ENCODE peak calls at places on chromosomes 3 and 15, in eight cellular contexts. One of them, this sample, is unnamed.

GRCh38 chr3:156509209-156510174 is 45.4 kb downstream of the SSR3 start:
- DNase-seq in GM12865: peak
- DNase-seq in hippocampal formation: peak
- DNase-seq in head of caudate nucleus: no peak
- DNase-seq in fibroblast of the conjunctiva: peak
- DNase-seq in dorsolateral prefrontal cortex: no peak
- DNase-seq in D341Med: peak
- DNase-seq in activated naive CD4-positive, alpha-beta T cell treated with Interleukin-2 at 50 U/mL for 16 hours: no peak
- DNase-seq in this sample: peak

GRCh38 chr15:74994236-74994635 is 1.1 kb upstream of the SCAMP5 start:
- DNase-seq in GM12865: no peak
- DNase-seq in hippocampal formation: peak
- DNase-seq in head of caudate nucleus: no peak
- DNase-seq in fibroblast of the conjunctiva: no peak
- DNase-seq in dorsolateral prefrontal cortex: peak
- DNase-seq in D341Med: no peak
- DNase-seq in activated naive CD4-positive, alpha-beta T cell treated with Interleukin-2 at 50 U/mL for 16 hours: no peak
- DNase-seq in this sample: no peak

GRCh38 chr15:40323953-40324937 is 753 bp downstream of the INAFM2 start:
- DNase-seq in GM12865: peak
- DNase-seq in hippocampal formation: no peak
- DNase-seq in head of caudate nucleus: peak
- DNase-seq in fibroblast of the conjunctiva: no peak
- DNase-seq in dorsolateral prefrontal cortex: no peak
- DNase-seq in D341Med: peak
- DNase-seq in activated naive CD4-positive, alpha-beta T cell treated with Interleukin-2 at 50 U/mL for 16 hours: peak
- DNase-seq in this sample: no peak

GRCh38 chr3:10740954-10741353 is 75.1 kb upstream of the SLC6A11 start:
- DNase-seq in GM12865: no peak
- DNase-seq in hippocampal formation: no peak
- DNase-seq in head of caudate nucleus: no peak
- DNase-seq in fibroblast of the conjunctiva: no peak
- DNase-seq in dorsolateral prefrontal cortex: no peak
- DNase-seq in D341Med: no peak
- DNase-seq in activated naive CD4-positive, alpha-beta T cell treated with Interleukin-2 at 50 U/mL for 16 hours: no peak
- DNase-seq in this sample: no peak

GRCh38 chr15:78976691-78977090 is 31.8 kb upstream of the CTSH start:
- DNase-seq in GM12865: peak
- DNase-seq in hippocampal formation: no peak
- DNase-seq in head of caudate nucleus: no peak
- DNase-seq in fibroblast of the conjunctiva: no peak
- DNase-seq in dorsolateral prefrontal cortex: no peak
- DNase-seq in D341Med: no peak
- DNase-seq in activated naive CD4-positive, alpha-beta T cell treated with Interleukin-2 at 50 U/mL for 16 hours: no peak
- DNase-seq in this sample: no peak

GRCh38 chr3:52890735-52891134 is 6.6 kb downstream of the STIMATE start:
- DNase-seq in GM12865: no peak
- DNase-seq in hippocampal formation: no peak
- DNase-seq in head of caudate nucleus: no peak
- DNase-seq in fibroblast of the conjunctiva: no peak
- DNase-seq in dorsolateral prefrontal cortex: no peak
- DNase-seq in D341Med: no peak
- DNase-seq in activated naive CD4-positive, alpha-beta T cell treated with Interleukin-2 at 50 U/mL for 16 hours: peak
- DNase-seq in this sample: no peak

GRCh38 chr3:141231923-141232861 is 567 bp downstream of the PXYLP1 start:
- DNase-seq in GM12865: peak
- DNase-seq in hippocampal formation: no peak
- DNase-seq in head of caudate nucleus: peak
- DNase-seq in fibroblast of the conjunctiva: no peak
- DNase-seq in dorsolateral prefrontal cortex: no peak
- DNase-seq in D341Med: peak
- DNase-seq in activated naive CD4-positive, alpha-beta T cell treated with Interleukin-2 at 50 U/mL for 16 hours: peak
- DNase-seq in this sample: no peak

GRCh38 chr3:89955141-89955540 is 847.7 kb downstream of the EPHA3 start:
- DNase-seq in GM12865: no peak
- DNase-seq in hippocampal formation: no peak
- DNase-seq in head of caudate nucleus: no peak
- DNase-seq in fibroblast of the conjunctiva: no peak
- DNase-seq in dorsolateral prefrontal cortex: no peak
- DNase-seq in D341Med: no peak
- DNase-seq in activated naive CD4-positive, alpha-beta T cell treated with Interleukin-2 at 50 U/mL for 16 hours: no peak
- DNase-seq in this sample: no peak

GRCh38 chr15:28914046-28914445 is 28.3 kb downstream of the APBA2 start:
- DNase-seq in GM12865: no peak
- DNase-seq in hippocampal formation: no peak
- DNase-seq in head of caudate nucleus: no peak
- DNase-seq in fibroblast of the conjunctiva: no peak
- DNase-seq in dorsolateral prefrontal cortex: no peak
- DNase-seq in D341Med: no peak
- DNase-seq in activated naive CD4-positive, alpha-beta T cell treated with Interleukin-2 at 50 U/mL for 16 hours: no peak
- DNase-seq in this sample: no peak

GRCh38 chr3:24046214-24046613 is 101.1 kb downstream of the NR1D2 start:
- DNase-seq in GM12865: no peak
- DNase-seq in hippocampal formation: no peak
- DNase-seq in head of caudate nucleus: no peak
- DNase-seq in fibroblast of the conjunctiva: no peak
- DNase-seq in dorsolateral prefrontal cortex: no peak
- DNase-seq in D341Med: no peak
- DNase-seq in activated naive CD4-positive, alpha-beta T cell treated with Interleukin-2 at 50 U/mL for 16 hours: no peak
- DNase-seq in this sample: no peak

GRCh38 chr3:157174265-157174615 is 14.3 kb upstream of the CCNL1 start:
- DNase-seq in GM12865: no peak
- DNase-seq in hippocampal formation: no peak
- DNase-seq in head of caudate nucleus: peak
- DNase-seq in fibroblast of the conjunctiva: peak
- DNase-seq in dorsolateral prefrontal cortex: peak
- DNase-seq in D341Med: no peak
- DNase-seq in activated naive CD4-positive, alpha-beta T cell treated with Interleukin-2 at 50 U/mL for 16 hours: peak
- DNase-seq in this sample: peak

GRCh38 chr3:5292512-5292911 is 105.0 kb downstream of the EDEM1 start:
- DNase-seq in GM12865: no peak
- DNase-seq in hippocampal formation: no peak
- DNase-seq in head of caudate nucleus: no peak
- DNase-seq in fibroblast of the conjunctiva: no peak
- DNase-seq in dorsolateral prefrontal cortex: no peak
- DNase-seq in D341Med: no peak
- DNase-seq in activated naive CD4-positive, alpha-beta T cell treated with Interleukin-2 at 50 U/mL for 16 hours: no peak
- DNase-seq in this sample: no peak

GRCh38 chr3:28328188-28329151 is 20.1 kb upstream of the ZCWPW2 start:
- DNase-seq in GM12865: peak
- DNase-seq in hippocampal formation: peak
- DNase-seq in head of caudate nucleus: no peak
- DNase-seq in fibroblast of the conjunctiva: no peak
- DNase-seq in dorsolateral prefrontal cortex: no peak
- DNase-seq in D341Med: no peak
- DNase-seq in activated naive CD4-positive, alpha-beta T cell treated with Interleukin-2 at 50 U/mL for 16 hours: no peak
- DNase-seq in this sample: no peak

GRCh38 chr15:71465109-71465508 is 345.2 kb upstream of the NR2E3 start:
- DNase-seq in GM12865: no peak
- DNase-seq in hippocampal formation: peak
- DNase-seq in head of caudate nucleus: no peak
- DNase-seq in fibroblast of the conjunctiva: no peak
- DNase-seq in dorsolateral prefrontal cortex: no peak
- DNase-seq in D341Med: no peak
- DNase-seq in activated naive CD4-positive, alpha-beta T cell treated with Interleukin-2 at 50 U/mL for 16 hours: no peak
- DNase-seq in this sample: no peak

GRCh38 chr3:52845157-52845556 is 10.3 kb upstream of the MUSTN1 start:
- DNase-seq in GM12865: no peak
- DNase-seq in hippocampal formation: peak
- DNase-seq in head of caudate nucleus: no peak
- DNase-seq in fibroblast of the conjunctiva: no peak
- DNase-seq in dorsolateral prefrontal cortex: peak
- DNase-seq in D341Med: no peak
- DNase-seq in activated naive CD4-positive, alpha-beta T cell treated with Interleukin-2 at 50 U/mL for 16 hours: no peak
- DNase-seq in this sample: no peak